ENCODE peak calls at places on chromosome 19, in four cellular contexts. U, V, S and I are unnamed samples.
A peak's percentile ranks its signal among the peaks of the same experiment; 100 is the strongest.

GRCh38 chr19:49150106-49150943 is 4.9 kb downstream of the HRC start:
- DNase-seq in V (peak; percentile 76), S (no peak), U (peak; percentile 89), I (no peak)

GRCh38 chr19:43798026-43798545 is 4.2 kb downstream of the LYPD5 start:
- DNase-seq in U (no peak), S (no peak), V (no peak), I (no peak)

GRCh38 chr19:57078802-57079201 is 41.0 kb upstream of the USP29 start:
- DNase-seq in U (no peak), S (no peak), V (peak; percentile 35), I (no peak)

GRCh38 chr19:8151499-8152035 is 2.2 kb upstream of the FBN3 start:
- DNase-seq in V (no peak), S (no peak), U (peak; percentile 14), I (no peak)

GRCh38 chr19:38250821-38251563 is 5.2 kb downstream of the PPP1R14A start:
- DNase-seq in V (peak; percentile 82), S (no peak), U (no peak), I (no peak)

GRCh38 chr19:32255566-32256295 is 89.7 kb upstream of the ZNF507 start:
- DNase-seq in U (no peak), S (no peak), V (no peak), I (no peak)

GRCh38 chr19:48636859-48637448 is at the start of gene DBP:
- DNase-seq in U (no peak), S (no peak), V (no peak), I (no peak)

GRCh38 chr19:33219261-33219812 is 6.3 kb downstream of the SLC7A10 start:
- DNase-seq in U (no peak), V (no peak), S (no peak), I (no peak)

GRCh38 chr19:35661995-35662340 is 4.3 kb upstream of the UPK1A start:
- DNase-seq in S (no peak), U (no peak), V (no peak), I (no peak)

GRCh38 chr19:17311455-17312248 is 2.3 kb downstream of the DDA1 start:
- DNase-seq in S (no peak), U (no peak), V (peak; percentile 76), I (no peak)

GRCh38 chr19:10864538-10864899 is 6.8 kb upstream of the CARM1 start:
- DNase-seq in S (no peak), V (peak; percentile 68), U (peak; percentile 92), I (no peak)

GRCh38 chr19:18317998-18318800 is 4.7 kb downstream of the LSM4 start:
- DNase-seq in S (no peak), V (peak; percentile 54), U (peak; percentile 73), I (no peak)

GRCh38 chr19:21221653-21222052 is 79.8 kb downstream of the ZNF431 start:
- DNase-seq in U (no peak), S (no peak), V (no peak), I (no peak)

GRCh38 chr19:18097217-18097992 is at the start of gene MAST3:
- DNase-seq in S (no peak), V (peak; percentile 70), U (peak; percentile 99), I (peak; percentile 64)

GRCh38 chr19:34173145-34173956 is 1.0 kb downstream of the LSM14A start:
- DNase-seq in S (peak; percentile 5), U (peak; percentile 21), V (peak; percentile 82), I (no peak)

GRCh38 chr19:11767633-11768133 is 883 bp downstream of the ZNF441 start:
- DNase-seq in V (peak; percentile 72), S (no peak), U (peak; percentile 34), I (peak; percentile 31)

GRCh38 chr19:46513461-46514236 is 18.0 kb upstream of the PNMA8B start:
- DNase-seq in U (peak; percentile 83), S (peak; percentile 65), V (peak; percentile 44), I (no peak)

GRCh38 chr19:1791879-1792278 is 20.2 kb downstream of the ATP8B3 start:
- DNase-seq in V (no peak), U (no peak), S (no peak), I (no peak)

GRCh38 chr19:51339313-51339686 is 2.6 kb downstream of the VSIG10L start:
- DNase-seq in U (peak; percentile 43), S (peak; percentile 53), V (no peak), I (no peak)

GRCh38 chr19:40584007-40584406 is 7.3 kb downstream of the SHKBP1 start:
- DNase-seq in V (no peak), U (no peak), S (no peak), I (no peak)

GRCh38 chr19:55442372-55443044 is 592 bp downstream of the SHISA7 start:
- DNase-seq in U (peak; percentile 27), S (no peak), V (no peak), I (no peak)

GRCh38 chr19:39492788-39493187 is 6.0 kb upstream of the DLL3 start:
- DNase-seq in U (no peak), S (no peak), V (no peak), I (no peak)

GRCh38 chr19:46021531-46022041 is 1.3 kb downstream of the PGLYRP1 start:
- DNase-seq in V (no peak), U (peak; percentile 59), S (no peak), I (no peak)

GRCh38 chr19:41350735-41351338 is 2.9 kb downstream of the TGFB1 start:
- DNase-seq in V (no peak), U (peak; percentile 85), S (no peak), I (no peak)

GRCh38 chr19:49546825-49547565 is 19.2 kb downstream of the RCN3 start:
- DNase-seq in V (peak; percentile 85), U (peak; percentile 76), S (peak; percentile 47), I (peak; percentile 42)

GRCh38 chr19:46442808-46443450 is 14.2 kb upstream of the PNMA8C start:
- DNase-seq in V (no peak), U (no peak), S (no peak), I (no peak)

GRCh38 chr19:9456018-9456689 is 20.8 kb upstream of the ZNF266 start:
- DNase-seq in U (no peak), S (no peak), V (no peak), I (no peak)
- TF ChIP-seq POLR2A in U (no peak), S (no peak), V (no peak), I (no peak)

GRCh38 chr19:15251749-15252397 is 19.6 kb upstream of the EPHX3 start:
- DNase-seq in U (peak; percentile 38), V (peak; percentile 40), S (peak; percentile 46), I (no peak)
- TF ChIP-seq ATF2 in U (no peak), V (no peak), S (no peak), I (no peak)

DNA sequence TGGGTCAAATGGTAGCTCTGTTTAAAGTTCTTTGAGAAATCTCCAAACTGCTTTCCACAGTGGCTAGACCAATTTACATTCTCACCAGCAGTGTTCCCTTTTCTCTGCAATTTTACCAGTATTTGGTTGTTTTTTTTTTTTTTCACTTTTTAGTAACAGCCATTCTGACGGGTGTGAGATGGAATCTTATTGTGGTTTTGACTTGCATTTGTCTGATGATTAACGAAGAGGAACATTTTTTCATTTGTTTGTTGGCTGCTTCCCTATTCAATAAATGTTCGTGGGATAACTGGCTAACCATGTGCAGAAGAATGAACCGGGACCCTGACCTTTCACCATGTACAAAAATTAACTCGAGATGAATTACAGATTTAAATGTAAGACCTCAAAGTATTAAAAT is 31.2 kb downstream of the CYP4F2 start:
- DNase-seq in U (no peak), S (no peak), V (no peak), I (no peak)
- H3K9me3 ChIP-seq in U (no peaks in the 10 kb centered on the region), S (peaks cover 39% of the 10 kb centered on the region), V (no peaks in the 10 kb centered on the region), I (no peaks in the 10 kb centered on the region)

GRCh38 chr19:6026390-6026897 is 48.5 kb upstream of the RANBP3 start:
- DNase-seq in U (no peak), S (no peak), V (no peak), I (no peak)

GRCh38 chr19:6022570-6023049 is 44.7 kb upstream of the RANBP3 start:
- DNase-seq in S (no peak), V (no peak), U (no peak), I (no peak)

GRCh38 chr19:6021878-6022569 is 44.1 kb upstream of the RANBP3 start:
- DNase-seq in S (peak; percentile 46), V (peak; percentile 85), U (peak; percentile 84), I (peak; percentile 17)

GRCh38 chr19:6023085-6023682 is 45.2 kb upstream of the RANBP3 start:
- DNase-seq in S (no peak), U (no peak), V (no peak), I (no peak)

DNA sequence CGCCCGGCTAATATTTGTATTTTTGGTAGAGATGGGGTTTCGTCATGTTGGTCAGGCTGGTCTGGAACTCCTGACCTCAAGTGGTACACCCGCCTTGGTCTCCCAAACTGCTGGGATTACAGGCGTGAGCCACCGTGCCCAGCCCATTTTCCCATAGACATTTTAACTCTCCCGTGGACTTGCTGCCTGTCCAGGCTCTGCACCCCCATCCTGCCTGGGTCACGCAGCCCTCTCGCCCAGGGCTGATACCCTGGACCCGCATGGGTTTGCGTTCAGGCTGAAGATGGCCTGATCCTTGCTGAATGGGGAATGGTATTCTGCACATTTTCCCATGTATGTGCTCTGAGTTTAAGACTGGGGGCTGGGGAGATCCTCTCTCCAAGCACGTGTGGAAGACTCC is 46.0 kb upstream of the RANBP3 start:
- DNase-seq in V (no peak), U (no peak), S (no peak), I (no peak)
- TF ChIP-seq POLR2A in V (no peak), U (no peak), S (no peak), I (no peak)